ENCODE peak calls at places on chromosomes 6 and 20, in eight cellular contexts. T, Z, A, I, K, M, Q and L are unnamed samples. For H3K36me3, the result is how much of the 10 kb centered on the place peaks cover.

GRCh38 chr6:131443514-131443913 is 129.5 kb upstream of the ARG1 start:
- DNase-seq in A (no peak), T (no peak), I (no peak), K (no peak), Z (no peak), Q (no peak), M (no peak), L (no peak)

GRCh38 chr20:44040202-44040915 is 125.7 kb downstream of the TOX2 start:
- DNase-seq in K (no peak), M (no peak), A (no peak), Z (no peak), I (no peak), Q (no peak), T (no peak), L (no peak)

GRCh38 chr20:21238400-21238799 is 64.7 kb upstream of the XRN2 start:
- DNase-seq in I (no peak), M (no peak), T (no peak), Q (no peak), Z (no peak), A (no peak), K (no peak), L (no peak)

GRCh38 chr6:158758941-158759479 is 60.2 kb downstream of the EZR start:
- DNase-seq in Z (no peak), T (no peak), Q (no peak), K (no peak), A (no peak), M (no peak), I (no peak), L (no peak)

GRCh38 chr6:154247119-154247814 is 109.3 kb downstream of the IPCEF1 start:
- DNase-seq in T (no peak), Z (no peak), M (no peak), A (no peak), Q (no peak), I (no peak), K (no peak), L (no peak)

GRCh38 chr6:47146426-47147174 is 104.5 kb upstream of the ADGRF1 start:
- DNase-seq in I (peak), T (no peak), M (peak), K (no peak), Q (no peak), A (no peak), Z (no peak), L (no peak)

GRCh38 chr6:39791850-39792500 is at the start of gene DAAM2:
- DNase-seq in T (peak), I (peak), Q (peak), K (no peak), Z (peak), A (peak), M (peak), L (peak)

GRCh38 chr6:139409026-139409425 is 34.6 kb upstream of the CITED2 start:
- DNase-seq in Q (no peak), A (no peak), T (no peak), M (no peak), Z (no peak), I (peak), K (peak), L (no peak)

GRCh38 chr6:95145457-95145856 is 431.9 kb upstream of the MANEA start:
- DNase-seq in Q (no peak), Z (no peak), A (no peak), T (no peak), M (no peak), I (no peak), K (no peak), L (no peak)

GRCh38 chr6:14806101-14806500 is 439.8 kb upstream of the JARID2 start:
- DNase-seq in T (no peak), Q (no peak), Z (no peak), I (no peak), A (no peak), M (no peak), K (no peak), L (no peak)

GRCh38 chr20:399182-399707 is 8.9 kb upstream of the RBCK1 start:
- DNase-seq in A (no peak), Q (no peak), K (no peak), T (no peak), M (no peak), I (no peak), Z (no peak), L (no peak)

GRCh38 chr20:1964659-1965405 is 29.0 kb downstream of the PDYN start:
- DNase-seq in T (no peak), M (peak), I (peak), Q (no peak), K (no peak), Z (no peak), A (no peak), L (no peak)

GRCh38 chr20:55471052-55472006 is 534.0 kb downstream of the CBLN4 start:
- DNase-seq in K (no peak), A (no peak), I (no peak), Q (no peak), Z (no peak), T (no peak), M (no peak), L (no peak)

GRCh38 chr6:132813173-132813856 is 1.1 kb upstream of the RPS12 start:
- DNase-seq in M (peak), I (peak), A (no peak), T (no peak), Q (peak), K (no peak), Z (no peak), L (peak)

GRCh38 chr6:73515204-73516101 is 5.4 kb downstream of the EEF1A1 start:
- DNase-seq in I (peak), K (peak), T (peak), Z (no peak), Q (peak), M (peak), A (no peak), L (peak)

GRCh38 chr20:58515240-58516212 is at the start of gene APCDD1L:
- DNase-seq in I (peak), M (peak), Z (peak), T (no peak), A (no peak), K (peak), Q (peak), L (peak)

GRCh38 chr6:71529769-71530168 is 241.2 kb downstream of the OGFRL1 start:
- DNase-seq in K (no peak), T (no peak), Z (no peak), M (no peak), I (no peak), A (no peak), Q (no peak), L (no peak)

GRCh38 chr20:64216036-64216435 is 39.5 kb upstream of the PCMTD2 start:
- DNase-seq in A (no peak), Z (no peak), Q (no peak), T (no peak), M (no peak), I (peak), K (no peak), L (no peak)

GRCh38 chr6:111230351-111231077 is 143.2 kb downstream of the SLC16A10 start:
- DNase-seq in Z (no peak), K (no peak), T (no peak), A (no peak), Q (no peak), M (peak), I (peak), L (no peak)

GRCh38 chr20:19451591-19452295 is 239.3 kb downstream of the SLC24A3 start:
- DNase-seq in I (no peak), K (no peak), T (no peak), Z (no peak), A (no peak), M (peak), Q (no peak), L (no peak)

GRCh38 chr6:32086661-32087573 is 22.2 kb downstream of the TNXB start:
- DNase-seq in I (peak), M (peak), T (no peak), A (no peak), K (peak), Q (peak), Z (peak), L (peak)

GRCh38 chr6:129936329-129937165 is 75.4 kb upstream of the TMEM244 start:
- DNase-seq in Q (peak), K (peak), A (no peak), T (no peak), I (peak), Z (no peak), M (peak), L (peak)

GRCh38 chr6:116476021-116476678 is 15.0 kb downstream of the CALHM6 start:
- DNase-seq in Q (peak), A (no peak), Z (no peak), M (no peak), I (no peak), K (no peak), T (no peak), L (no peak)

GRCh38 chr6:159163901-159164370 is 5.3 kb upstream of the FNDC1 start:
- DNase-seq in A (no peak), K (no peak), Q (no peak), M (no peak), I (peak), T (no peak), Z (no peak), L (no peak)

GRCh38 chr20:51350941-51351631 is 191.4 kb downstream of the NFATC2 start:
- DNase-seq in I (peak), A (no peak), T (no peak), Z (no peak), K (no peak), Q (no peak), M (peak), L (no peak)

GRCh38 chr6:81938014-81938761 is 185.7 kb upstream of the TENT5A start:
- DNase-seq in Z (no peak), I (peak), T (no peak), M (peak), Q (peak), K (peak), A (no peak), L (peak)

GRCh38 chr6:129748212-129748900 is 38.4 kb upstream of the ARHGAP18 start:
- DNase-seq in T (no peak), A (no peak), Q (peak), M (peak), K (peak), I (peak), Z (no peak), L (peak)

GRCh38 chr6:4180653-4181255 is 45.4 kb upstream of the ECI2 start:
- DNase-seq in Z (no peak), A (no peak), Q (no peak), I (peak), T (peak), M (peak), K (peak), L (no peak)

GRCh38 chr20:59812286-59813125 is 120.9 kb downstream of the SYCP2 start:
- DNase-seq in Q (no peak), A (no peak), K (no peak), M (no peak), Z (peak), I (no peak), T (peak), L (peak)

GRCh38 chr20:59809630-59810375 is 123.6 kb downstream of the SYCP2 start:
- DNase-seq in Q (no peak), A (no peak), K (no peak), T (peak), I (no peak), M (no peak), Z (no peak), L (peak)

GRCh38 chr20:59808729-59809381 is 124.6 kb downstream of the SYCP2 start:
- DNase-seq in M (no peak), I (no peak), A (no peak), Z (peak), K (no peak), T (peak), Q (no peak), L (peak)

GRCh38 chr20:59811681-59812171 is 121.7 kb downstream of the SYCP2 start:
- DNase-seq in K (no peak), T (peak), Z (peak), A (no peak), I (no peak), Q (no peak), M (no peak), L (peak)

DNA sequence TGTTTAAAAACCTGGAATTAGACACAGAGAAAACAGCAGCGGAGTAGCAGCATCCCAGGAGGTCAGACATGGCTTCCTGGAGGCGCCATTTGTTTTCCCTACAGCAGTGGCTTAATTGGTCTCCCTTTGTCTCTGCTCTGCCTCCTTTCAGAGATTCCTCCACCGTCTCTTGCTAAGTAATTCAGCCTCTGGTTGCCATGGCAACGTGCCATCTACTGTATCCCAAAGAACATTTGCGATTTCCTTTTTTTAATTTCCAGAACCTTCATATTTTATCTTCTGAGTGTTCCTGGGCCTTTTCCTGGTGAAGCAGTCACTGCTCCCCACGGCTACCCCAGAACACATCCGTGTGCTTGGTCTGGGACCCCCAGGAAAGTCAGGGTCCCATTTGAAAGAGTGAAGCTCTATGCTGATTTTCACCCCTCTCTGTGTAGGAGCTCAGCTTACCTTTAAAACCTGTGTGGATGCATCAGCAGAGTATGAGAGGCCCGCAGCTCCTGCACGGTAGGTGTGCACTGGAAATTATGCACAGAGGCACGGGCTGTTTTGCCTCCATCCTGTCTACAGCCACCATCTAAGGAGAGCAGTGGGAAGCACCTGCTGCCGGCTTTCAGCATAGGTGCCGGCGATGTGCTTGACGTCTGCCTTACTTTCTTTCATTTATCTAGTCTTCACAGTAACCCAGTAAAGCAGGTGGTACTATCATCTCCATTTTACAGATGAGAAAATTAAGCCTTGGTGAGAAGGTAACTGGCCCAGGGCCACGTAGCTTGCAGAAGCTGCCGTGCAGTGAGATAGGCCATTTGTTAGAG is 122.9 kb downstream of the SYCP2 start:
- DNase-seq in T (peak), K (no peak), M (no peak), I (no peak), Q (no peak), Z (no peak), A (no peak), L (no peak)
- H3K36me3 ChIP-seq in T (under half), K (under half), M (under half), I (under half), Q (under half), Z (under half), A (under half), L (under half)

DNA sequence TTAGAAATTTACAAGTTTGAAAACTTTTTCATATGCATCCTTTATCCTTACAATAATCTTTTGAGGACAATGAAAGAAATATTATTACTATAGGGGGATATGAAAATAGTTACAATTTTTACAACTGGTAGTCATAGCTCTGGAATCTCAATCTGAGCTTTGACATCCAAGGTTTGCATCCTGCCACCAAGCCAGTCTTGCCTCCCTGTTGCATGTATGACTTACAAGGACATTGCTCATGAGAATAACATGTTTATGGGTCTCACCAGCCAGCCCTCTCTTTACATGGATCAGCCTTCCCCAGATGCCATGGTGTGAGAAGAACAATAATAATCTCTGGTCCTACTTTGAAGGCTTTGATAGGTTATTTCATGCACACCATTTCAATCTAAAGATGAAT is 67.5 kb downstream of the THEMIS start:
- DNase-seq in Q (no peak), Z (no peak), I (no peak), K (no peak), A (no peak), M (no peak), T (no peak), L (no peak)
- H3K36me3 ChIP-seq in Q (under half), Z (under half), I (under half), K (under half), A (under half), M (under half), T (under half), L (under half)

DNA sequence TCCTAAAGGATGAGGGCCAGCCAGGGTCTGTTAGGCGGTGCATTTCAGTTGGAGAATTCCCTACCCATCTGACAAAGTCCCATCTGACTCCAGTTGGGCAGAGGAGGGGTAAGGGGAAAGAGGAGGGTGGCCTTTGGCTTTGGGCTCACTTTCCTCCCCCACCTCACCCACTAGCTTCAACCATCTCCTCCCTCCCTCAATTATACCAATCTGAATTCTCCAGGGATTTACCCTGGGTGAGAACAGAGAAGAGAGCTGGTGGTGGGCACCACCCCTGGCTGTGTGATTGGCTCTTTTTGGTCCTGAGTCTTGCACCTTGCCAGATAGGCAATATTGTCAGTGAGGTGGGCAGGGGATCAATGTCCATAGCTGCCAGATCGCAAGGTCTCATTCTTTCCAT is 3.2 kb downstream of the HMGA1 start:
- DNase-seq in K (no peak), Z (peak), Q (no peak), M (no peak), A (no peak), T (no peak), I (no peak), L (no peak)
- H3K36me3 ChIP-seq in K (under half), Z (under half), Q (under half), M (under half), A (under half), T (under half), I (under half), L (under half)

GRCh38 chr20:25275813-25276532 is 28.1 kb downstream of the PYGB start:
- DNase-seq in K (no peak), A (peak), M (no peak), I (no peak), Z (peak), T (no peak), Q (no peak), L (peak)
- H3K36me3 ChIP-seq in K (under half), A (under half), M (half or more), I (half or more), Z (under half), T (under half), Q (under half), L (half or more)

GRCh38 chr6:169692516-169692915 is 9.3 kb downstream of the WDR27 start:
- DNase-seq in T (no peak), A (no peak), K (no peak), Z (no peak), M (no peak), Q (no peak), I (peak), L (no peak)
- H3K36me3 ChIP-seq in T (under half), A (under half), K (under half), Z (under half), M (under half), Q (under half), I (under half), L (under half)

GRCh38 chr20:25510202-25510601 is 75.1 kb downstream of the NINL start:
- DNase-seq in I (no peak), T (no peak), K (no peak), Q (no peak), A (no peak), Z (no peak), M (no peak), L (no peak)

GRCh38 chr20:25507385-25508082 is 77.8 kb downstream of the NINL start:
- DNase-seq in Z (no peak), Q (no peak), I (no peak), M (no peak), K (no peak), A (no peak), T (no peak), L (no peak)

GRCh38 chr20:25510721-25511120 is 74.6 kb downstream of the NINL start:
- DNase-seq in Z (no peak), I (no peak), T (no peak), A (no peak), K (no peak), Q (no peak), M (no peak), L (no peak)

GRCh38 chr20:25509084-25509483 is 76.2 kb downstream of the NINL start:
- DNase-seq in A (no peak), M (no peak), Q (no peak), Z (no peak), T (no peak), I (no peak), K (no peak), L (no peak)

DNA sequence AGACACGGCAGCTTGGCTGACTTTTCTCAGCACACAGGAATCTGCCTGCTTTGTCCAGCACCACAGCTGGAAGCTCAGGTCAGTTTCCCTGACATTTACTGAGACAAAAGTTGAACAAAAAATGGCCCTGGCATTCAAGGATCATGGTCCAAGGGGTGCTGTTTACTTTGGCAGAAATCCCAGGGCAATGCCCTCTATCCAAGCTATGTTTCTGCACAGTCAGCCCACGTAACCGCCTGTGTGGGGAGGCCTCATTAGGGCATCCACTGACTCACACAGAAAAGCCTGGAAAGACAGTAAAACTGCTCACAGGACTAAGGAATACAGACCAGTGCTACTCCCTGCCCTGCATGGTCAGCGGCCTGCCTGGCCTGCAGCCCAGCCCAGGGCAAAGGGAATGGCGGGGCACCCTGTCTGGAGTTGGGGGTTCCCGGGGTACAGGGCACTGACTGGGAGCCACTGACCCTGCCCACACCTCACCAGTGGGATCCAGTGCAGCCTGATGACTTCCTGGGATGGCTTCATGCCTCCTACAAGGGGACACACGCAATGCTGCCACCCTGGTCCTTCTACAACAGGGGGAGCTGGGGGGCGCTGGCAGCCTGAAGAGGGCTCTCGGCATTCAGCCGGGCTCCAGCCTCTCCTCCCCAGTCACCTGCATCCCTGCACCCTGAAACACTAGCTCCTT is 77.1 kb downstream of the NINL start:
- DNase-seq in M (peak), T (no peak), Z (no peak), A (peak), I (peak), Q (peak), K (peak), L (peak)
- H3K36me3 ChIP-seq in M (half or more), T (under half), Z (under half), A (under half), I (under half), Q (under half), K (under half), L (half or more)

DNA sequence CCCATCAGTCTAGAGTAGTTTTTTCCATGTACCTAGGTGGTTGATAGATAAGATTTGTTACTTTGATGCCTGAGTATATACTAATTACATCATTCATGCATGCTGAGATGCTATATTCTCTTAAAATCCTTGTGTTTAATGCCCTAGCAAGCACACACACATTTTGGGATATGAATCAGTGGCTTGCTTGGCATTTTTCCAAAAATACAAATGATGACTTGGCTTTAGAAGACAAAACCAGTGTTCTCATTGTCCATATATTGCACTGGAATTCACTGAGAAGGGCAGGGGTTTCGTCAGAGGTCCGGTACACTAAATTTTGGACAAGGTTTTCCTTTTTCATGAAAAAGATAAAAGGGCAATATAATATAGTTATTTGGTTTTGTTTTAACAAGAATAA is 24.9 kb downstream of the GTPBP2 start:
- DNase-seq in T (no peak), I (peak), Q (no peak), A (no peak), Z (no peak), M (no peak), K (no peak), L (no peak)
- H3K36me3 ChIP-seq in T (half or more), I (under half), Q (under half), A (under half), Z (under half), M (half or more), K (under half), L (half or more)